ENCODE peak calls at places on chromosomes 3 and 15, in five cellular contexts. D is fibroblast of lung; Y is MM.1S; K is CD4-positive, CD25-positive, alpha-beta regulatory T cell; X is HAP-1. E is an unnamed sample.

GRCh38 chr3:161560006-161560637 is 63.5 kb downstream of the OTOL1 start:
- DNase-seq in D (peak), Y (peak), K (peak), X (peak), E (peak)

GRCh38 chr3:169324454-169324789 is 339.1 kb downstream of the MECOM start:
- DNase-seq in D (no peak), Y (no peak), K (no peak), X (no peak), E (no peak)

GRCh38 chr3:3619815-3620214 is 179.4 kb upstream of the LRRN1 start:
- DNase-seq in D (no peak), Y (no peak), K (no peak), X (no peak), E (no peak)

GRCh38 chr3:152159328-152159727 is 109.4 kb upstream of the MBNL1 start:
- DNase-seq in D (peak), Y (no peak), K (no peak), X (no peak), E (no peak)

GRCh38 chr3:69665026-69665739 is 74.1 kb upstream of the MITF start:
- DNase-seq in D (no peak), Y (no peak), K (no peak), X (no peak), E (no peak)

GRCh38 chr3:158091526-158091925 is 14.7 kb downstream of the SHOX2 start:
- DNase-seq in D (peak), Y (no peak), K (no peak), X (peak), E (no peak)

GRCh38 chr3:196989721-196990262 is 21.2 kb upstream of the PIGZ start:
- DNase-seq in D (no peak), Y (no peak), K (no peak), X (no peak), E (no peak)

GRCh38 chr3:33060609-33061337 is 36.2 kb downstream of the GLB1 start:
- DNase-seq in D (no peak), Y (no peak), K (peak), X (no peak), E (no peak)

GRCh38 chr3:138078901-138079344 is 36.5 kb downstream of the DZIP1L start:
- DNase-seq in D (peak), Y (no peak), K (no peak), X (no peak), E (no peak)

GRCh38 chr3:27943106-27943505 is 221.0 kb upstream of the EOMES start:
- DNase-seq in D (peak), Y (no peak), K (peak), X (no peak), E (peak)

GRCh38 chr15:45186771-45187577 is 792 bp downstream of the SHF start:
- DNase-seq in D (no peak), Y (no peak), K (no peak), X (no peak), E (no peak)

GRCh38 chr15:45187894-45188830 is at the start of gene SHF:
- DNase-seq in D (peak), Y (no peak), K (peak), X (peak), E (peak)

GRCh38 chr15:45185903-45186770 is 1.6 kb downstream of the SHF start:
- DNase-seq in D (no peak), Y (no peak), K (no peak), X (no peak), E (no peak)

GRCh38 chr15:45185069-45185779 is 2.5 kb downstream of the SHF start:
- DNase-seq in D (no peak), Y (no peak), K (no peak), X (no peak), E (no peak)

DNA sequence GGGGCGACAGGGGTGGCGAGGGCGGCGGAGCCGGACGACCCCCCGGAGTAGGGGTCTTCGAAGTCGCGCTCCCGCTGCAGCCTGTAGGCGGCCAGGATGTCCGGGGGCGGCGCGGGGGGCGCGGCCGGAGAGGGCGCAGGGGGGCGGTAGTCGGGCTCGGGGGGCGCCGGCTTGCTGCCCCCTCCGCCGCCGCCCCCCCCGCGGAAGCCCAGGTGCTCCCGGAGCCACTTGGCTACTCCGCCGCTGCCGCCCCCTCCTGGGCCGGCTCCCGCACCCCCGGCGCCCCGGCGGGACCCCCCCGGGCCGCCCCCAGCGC is 230 bp downstream of the SHF start:
- DNase-seq in D (no peak), Y (no peak), K (no peak), X (no peak), E (no peak)
- H3K4me3 ChIP-seq in D (no peak), Y (no peak), K (no peak), X (peak), E (peak)

GRCh38 chr15:64897345-64897985 is 14.2 kb upstream of the ANKDD1A start:
- DNase-seq in D (peak), Y (no peak), K (no peak), X (no peak), E (no peak)

GRCh38 chr15:64893481-64894394 is 18.0 kb upstream of the ANKDD1A start:
- DNase-seq in D (peak), Y (peak), K (peak), X (no peak), E (peak)

GRCh38 chr15:64894395-64895056 is 17.2 kb upstream of the ANKDD1A start:
- DNase-seq in D (no peak), Y (peak), K (peak), X (no peak), E (peak)

GRCh38 chr15:64896371-64897069 is 15.2 kb upstream of the ANKDD1A start:
- DNase-seq in D (no peak), Y (no peak), K (no peak), X (no peak), E (no peak)

DNA sequence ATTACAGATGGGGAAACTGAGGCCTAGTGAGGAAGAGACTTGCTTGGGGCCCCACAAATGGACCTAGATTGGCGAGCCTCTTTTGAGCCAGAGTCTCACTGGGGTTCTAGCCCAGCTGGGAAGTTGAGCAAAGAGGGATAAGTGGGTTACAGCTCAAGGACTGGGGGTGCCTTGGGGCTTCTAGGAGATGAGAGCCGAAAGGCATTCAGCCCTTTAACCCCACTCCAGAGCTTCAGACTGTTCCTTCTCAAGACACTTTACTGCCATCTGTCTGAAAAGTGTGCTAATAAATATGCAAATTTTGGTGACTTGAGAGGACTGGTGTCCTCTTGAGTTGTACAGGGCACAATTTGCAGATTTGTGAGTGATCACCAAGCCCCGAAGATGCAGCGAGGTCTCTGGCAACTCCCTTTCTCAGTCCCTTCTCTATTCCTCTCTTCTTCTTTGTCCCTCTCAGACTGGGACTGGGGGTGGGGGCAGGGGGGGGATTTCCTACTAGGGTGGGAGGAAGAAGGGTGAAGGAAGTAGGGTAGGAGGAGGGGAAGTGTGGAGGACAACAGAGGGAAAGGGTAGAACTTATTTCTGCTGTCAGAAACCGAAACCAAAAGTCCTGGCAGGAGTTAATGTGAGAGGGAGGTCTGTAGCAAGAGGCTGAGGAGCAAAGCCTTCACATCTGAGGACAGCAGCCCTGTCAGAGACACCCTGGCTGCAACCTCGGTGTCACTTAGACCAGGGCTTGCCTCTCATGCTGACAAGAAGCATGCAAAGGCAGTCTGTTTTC is 16.2 kb upstream of the ANKDD1A start:
- DNase-seq in D (peak), Y (peak), K (peak), X (no peak), E (peak)
- H3K4me3 ChIP-seq in D (peak), Y (peak), K (peak), X (no peak), E (peak)

DNA sequence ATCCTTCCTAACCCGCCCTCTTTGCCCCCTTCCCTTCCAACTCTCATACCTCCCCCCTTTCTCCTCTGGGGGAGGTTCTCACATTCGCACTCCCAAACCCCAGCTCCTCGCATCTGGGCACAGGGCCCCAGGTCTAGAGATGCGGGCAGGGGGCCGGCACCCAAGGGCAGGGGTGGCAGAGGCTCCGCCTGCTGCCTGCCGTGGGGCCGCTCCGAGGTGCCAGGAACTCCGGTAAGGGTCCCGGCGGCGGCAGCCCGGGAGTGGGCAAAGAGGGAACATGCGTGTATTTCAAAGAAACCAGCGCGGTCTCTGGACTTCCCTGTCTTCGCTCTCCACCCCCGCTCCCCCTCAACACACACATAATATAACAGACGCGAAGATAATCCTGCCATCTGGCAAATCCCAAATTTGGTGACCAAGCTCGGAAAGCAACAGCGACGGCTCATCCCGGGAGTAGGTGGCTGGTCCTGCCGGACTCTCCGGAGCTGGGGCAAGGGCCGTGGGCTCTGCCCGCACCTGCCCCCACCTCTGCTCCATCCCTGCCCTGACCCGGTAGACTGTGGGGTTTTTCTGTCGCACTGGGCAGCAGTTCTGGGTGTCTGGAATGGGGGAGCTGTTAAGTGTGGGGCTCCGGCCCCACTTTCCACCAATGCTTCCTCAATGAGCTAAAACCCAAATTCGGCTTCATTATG is 31.0 kb downstream of the NR2F2 start:
- DNase-seq in D (no peak), Y (no peak), K (no peak), X (no peak), E (no peak)
- H3K4me3 ChIP-seq in D (peak), Y (no peak), K (no peak), X (no peak), E (no peak)

DNA sequence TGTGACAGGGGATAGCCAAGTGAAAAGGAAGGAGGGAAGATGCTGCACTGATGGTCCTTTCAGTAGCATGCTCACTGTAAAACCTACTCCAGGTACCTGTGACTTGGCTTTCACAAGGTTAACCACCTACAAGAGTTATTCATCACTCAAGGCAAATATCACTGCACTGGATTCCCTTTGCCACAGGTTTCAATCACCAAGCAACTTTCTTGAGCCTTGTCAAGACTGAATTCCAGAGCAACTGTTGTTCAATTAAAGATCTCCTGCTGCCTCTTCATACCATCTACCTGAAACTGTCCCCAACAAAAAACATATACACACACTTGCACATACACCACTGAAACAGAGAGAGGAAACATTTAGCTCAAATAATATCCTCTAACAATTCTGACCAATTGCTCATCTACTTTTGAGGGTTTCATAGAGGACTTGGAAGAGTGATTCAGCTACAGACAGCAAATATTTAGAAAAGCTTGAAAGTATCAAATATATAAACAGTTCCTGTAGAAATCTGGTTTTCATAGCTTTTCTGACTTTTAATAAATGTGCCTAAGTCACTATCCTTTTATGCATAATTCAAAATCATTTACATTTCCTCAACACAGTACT is 6.5 kb downstream of the IGF2BP2 start:
- DNase-seq in D (no peak), Y (no peak), K (no peak), X (no peak), E (no peak)
- H3K4me3 ChIP-seq in D (peak), Y (no peak), K (no peak), X (no peak), E (no peak)

GRCh38 chr3:148214695-148215094 is 483.0 kb upstream of the AGTR1 start:
- DNase-seq in D (no peak), Y (no peak), K (no peak), X (no peak), E (no peak)
- H3K4me3 ChIP-seq in D (no peak), Y (no peak), K (no peak), X (no peak), E (no peak)

GRCh38 chr3:25679642-25680302 is 15.1 kb upstream of the TOP2B start:
- DNase-seq in D (no peak), Y (no peak), K (no peak), X (no peak), E (no peak)

GRCh38 chr3:25686766-25687165 is 22.1 kb upstream of the TOP2B start:
- DNase-seq in D (no peak), Y (no peak), K (no peak), X (no peak), E (no peak)

GRCh38 chr3:25683882-25684281 is 19.2 kb upstream of the TOP2B start:
- DNase-seq in D (no peak), Y (no peak), K (no peak), X (no peak), E (no peak)

GRCh38 chr3:25679166-25679565 is 14.5 kb upstream of the TOP2B start:
- DNase-seq in D (no peak), Y (no peak), K (no peak), X (peak), E (no peak)

GRCh38 chr3:25683410-25683809 is 18.7 kb upstream of the TOP2B start:
- DNase-seq in D (peak), Y (no peak), K (no peak), X (no peak), E (no peak)
- H3K4me3 ChIP-seq in D (no peak), Y (no peak), K (no peak), X (no peak), E (no peak)

GRCh38 chr15:40511093-40511471 is 40.3 kb downstream of the CHST14 start:
- DNase-seq in D (no peak), Y (no peak), K (peak), X (no peak), E (no peak)
- H3K4me3 ChIP-seq in D (peak), Y (peak), K (peak), X (no peak), E (no peak)

GRCh38 chr15:43998607-43999006 is 171.8 kb downstream of the WDR76 start:
- DNase-seq in D (peak), Y (no peak), K (no peak), X (no peak), E (no peak)
- H3K4me3 ChIP-seq in D (no peak), Y (no peak), K (no peak), X (no peak), E (no peak)

DNA sequence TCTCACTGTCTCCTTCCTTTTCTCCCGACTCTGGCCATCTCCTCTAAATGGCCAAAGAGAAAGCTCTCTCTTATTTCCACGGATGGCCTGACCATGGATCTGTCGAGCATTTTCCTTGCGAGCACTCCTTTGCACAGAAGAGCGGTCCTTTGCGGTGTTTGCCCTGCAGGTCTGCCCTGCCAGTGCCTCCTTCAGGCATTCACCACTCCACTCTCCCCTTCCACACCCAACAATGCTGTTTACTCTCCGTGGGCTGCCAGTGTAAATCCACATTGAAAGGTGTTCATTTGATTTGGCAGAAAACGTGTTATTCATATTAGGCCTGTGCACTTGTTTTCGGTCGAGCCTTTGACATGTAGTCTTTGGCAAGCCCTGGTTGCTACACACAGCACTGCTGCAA is 49.6 kb downstream of the CACNA2D3 start:
- DNase-seq in D (no peak), Y (no peak), K (no peak), X (no peak), E (no peak)
- H3K4me3 ChIP-seq in D (no peak), Y (no peak), K (no peak), X (no peak), E (no peak)

E was measured in Jurkat, Clone E6-1.